ENCODE peak calls at places on chromosomes 11 and 22, in nine cellular contexts. H is DMS153, S is smooth muscle cell of the brain vasculature, L is HTR-8/SVneo, K is M059J, R is GM12865, W is D341Med, M is AG04450, X is occipital lobe. B is an unnamed sample.

GRCh38 chr22:30436196-30436595 is 10.6 kb downstream of the MTFP1 start:
- DNase-seq in L (no peak), K (no peak), W (no peak), H (no peak), R (no peak), X (no peak), S (no peak), M (no peak), B (no peak)

GRCh38 chr11:16154715-16155396 is 201.5 kb downstream of the SOX6 start:
- DNase-seq in R (no peak), S (no peak), L (no peak), W (no peak), M (no peak), K (no peak), X (no peak), H (no peak), B (no peak)

GRCh38 chr11:2517386-2518064 is 72.7 kb downstream of the KCNQ1 start:
- DNase-seq in K (no peak), L (no peak), H (no peak), X (no peak), M (no peak), W (no peak), S (no peak), R (no peak), B (no peak)

GRCh38 chr11:35962373-35963138 is 18.7 kb downstream of the LDLRAD3 start:
- DNase-seq in X (no peak), M (no peak), W (no peak), S (no peak), H (no peak), K (no peak), R (peak; percentile 13), L (no peak), B (peak; percentile 59)

GRCh38 chr11:16295592-16295991 is 60.8 kb downstream of the SOX6 start:
- DNase-seq in X (no peak), L (no peak), W (no peak), S (no peak), K (no peak), M (no peak), R (no peak), H (no peak), B (no peak)

GRCh38 chr22:37197451-37198289 is 9.6 kb upstream of the C1QTNF6 start:
- DNase-seq in L (no peak), M (no peak), R (no peak), X (no peak), W (no peak), S (no peak), K (peak; percentile 97), H (no peak), B (no peak)

GRCh38 chr11:113305440-113306336 is 8.7 kb upstream of the TTC12 start:
- DNase-seq in L (peak; percentile 74), H (peak; percentile 32), K (peak; percentile 72), M (peak; percentile 21), X (peak; percentile 75), S (no peak), W (peak; percentile 85), R (peak; percentile 73), B (peak; percentile 83)

GRCh38 chr22:42800731-42801536 is 56.1 kb downstream of the ARFGAP3 start:
- DNase-seq in H (peak; percentile 96), S (no peak), R (no peak), X (no peak), L (no peak), M (no peak), K (no peak), W (peak; percentile 28), B (no peak)

GRCh38 chr11:69530278-69531070 is 49.0 kb downstream of the LINC01488 start:
- DNase-seq in R (peak; percentile 9), H (no peak), K (no peak), M (no peak), X (no peak), L (no peak), W (peak; percentile 5), S (no peak), B (no peak)

GRCh38 chr11:70656293-70656692 is 258.0 kb downstream of the CTTN start:
- DNase-seq in L (no peak), M (no peak), R (no peak), W (no peak), H (no peak), X (no peak), K (no peak), S (no peak), B (no peak)

GRCh38 chr11:122642472-122642922 is 13.0 kb upstream of the UBASH3B start:
- DNase-seq in K (peak; percentile 93), H (no peak), S (no peak), R (no peak), X (no peak), M (no peak), W (no peak), L (peak; percentile 86), B (no peak)

GRCh38 chr11:108472681-108473080 is 5.4 kb upstream of the C11orf65 start:
- DNase-seq in W (no peak), S (no peak), H (no peak), X (no peak), K (no peak), M (no peak), L (no peak), R (no peak), B (no peak)

GRCh38 chr11:132576706-132577105 is 955.6 kb downstream of the OPCML start:
- DNase-seq in M (peak; percentile 82), S (peak; percentile 61), X (no peak), H (no peak), L (peak; percentile 47), W (peak; percentile 48), K (peak; percentile 91), R (no peak), B (no peak)

GRCh38 chr11:92384316-92384715 is 159.7 kb downstream of the FAT3 start:
- DNase-seq in X (no peak), H (no peak), M (no peak), K (peak; percentile 60), S (no peak), W (no peak), L (no peak), R (no peak), B (no peak)

GRCh38 chr22:40076702-40077645 is 82.2 kb downstream of the FAM83F start:
- DNase-seq in L (no peak), R (no peak), K (peak; percentile 51), M (peak; percentile 4), H (no peak), X (no peak), S (no peak), W (no peak), B (no peak)

GRCh38 chr22:37254206-37254866 is 10.3 kb upstream of the RAC2 start:
- DNase-seq in K (peak; percentile 79), W (no peak), S (no peak), X (no peak), L (no peak), H (no peak), R (no peak), M (peak; percentile 29), B (no peak)

GRCh38 chr22:28381427-28382167 is 298.0 kb downstream of the TTC28 start:
- DNase-seq in K (peak; percentile 72), W (no peak), M (peak; percentile 8), S (peak; percentile 23), L (no peak), X (no peak), H (no peak), R (no peak), B (no peak)

GRCh38 chr22:44026630-44027511 is 2.8 kb downstream of the PARVB start:
- DNase-seq in H (peak; percentile 21), K (peak; percentile 7), M (no peak), L (no peak), R (peak; percentile 96), W (no peak), S (no peak), X (no peak), B (no peak)

GRCh38 chr11:3894128-3894731 is 38.8 kb downstream of the STIM1 start:
- DNase-seq in L (no peak), H (no peak), R (peak; percentile 97), X (no peak), S (peak; percentile 9), M (no peak), K (peak; percentile 59), W (no peak), B (no peak)

GRCh38 chr22:50186789-50187523 is 1.2 kb downstream of the TRABD start:
- DNase-seq in W (no peak), S (no peak), L (no peak), X (no peak), K (no peak), H (no peak), R (peak; percentile 75), M (no peak), B (peak; percentile 35)

GRCh38 chr11:117820071-117820470 is 4.5 kb downstream of the FXYD2 start:
- DNase-seq in W (no peak), H (peak; percentile 77), S (no peak), K (no peak), L (no peak), M (no peak), X (no peak), R (no peak), B (peak; percentile 77)

GRCh38 chr22:46436595-46437163 is 100.7 kb downstream of the CELSR1 start:
- DNase-seq in M (no peak), W (no peak), X (no peak), H (no peak), R (no peak), K (peak; percentile 32), L (no peak), S (no peak), B (no peak)

GRCh38 chr11:122108192-122108799 is 7.7 kb downstream of the BLID start:
- DNase-seq in K (peak; percentile 55), X (no peak), R (peak; percentile 54), M (no peak), H (no peak), L (no peak), S (no peak), W (no peak), B (peak; percentile 63)

GRCh38 chr11:94602430-94603372 is 35.5 kb downstream of the PIWIL4 start:
- DNase-seq in K (no peak), L (no peak), H (no peak), X (peak; percentile 22), W (peak; percentile 57), M (peak; percentile 81), R (peak; percentile 70), S (no peak), B (no peak)

GRCh38 chr11:43316451-43316850 is 4.7 kb downstream of the API5 start:
- DNase-seq in L (peak; percentile 4), X (no peak), H (no peak), R (peak; percentile 72), S (no peak), M (no peak), K (peak; percentile 76), W (no peak), B (no peak)

GRCh38 chr11:32758291-32758690 is 36.2 kb downstream of the CCDC73 start:
- DNase-seq in X (no peak), L (no peak), S (no peak), K (no peak), R (no peak), M (no peak), H (no peak), W (no peak), B (no peak)

GRCh38 chr11:95968585-95968984 is 44.7 kb upstream of the MTMR2 start:
- DNase-seq in S (no peak), W (no peak), X (no peak), L (no peak), M (no peak), R (no peak), H (no peak), K (no peak), B (no peak)

B was measured in NCI-H526.